ENCODE peak calls at places on chromosomes 5 and 9, in six cellular contexts. J, W, D, T, B and R are unnamed samples.

GRCh38 chr5:34977934-34978616 is 48.7 kb downstream of the DNAJC21 start:
- DNase-seq in J (no peak), W (no peak), D (no peak), T (no peak), B (no peak), R (no peak)

GRCh38 chr9:103407260-103407659 is 412.1 kb downstream of the CYLC2 start:
- DNase-seq in J (no peak), W (no peak), D (no peak), T (no peak), B (no peak), R (no peak)

GRCh38 chr5:67182406-67182805 is 14.2 kb downstream of the CD180 start:
- DNase-seq in J (peak), W (no peak), D (no peak), T (peak), B (no peak), R (peak)

GRCh38 chr9:17731308-17731707 is 152.4 kb downstream of the SH3GL2 start:
- DNase-seq in J (no peak), W (no peak), D (no peak), T (no peak), B (no peak), R (no peak)

GRCh38 chr5:127802477-127802865 is 99.3 kb downstream of the CCDC192 start:
- DNase-seq in J (no peak), W (no peak), D (no peak), T (no peak), B (no peak), R (no peak)

GRCh38 chr9:16712800-16713199 is 157.7 kb downstream of the BNC2 start:
- DNase-seq in J (no peak), W (no peak), D (no peak), T (no peak), B (no peak), R (no peak)

GRCh38 chr5:107743357-107744000 is 72.7 kb upstream of the EFNA5 start:
- DNase-seq in J (peak), W (no peak), D (no peak), T (peak), B (no peak), R (no peak)

GRCh38 chr9:109776391-109776790 is 3.6 kb upstream of the PALM2AKAP2 start:
- DNase-seq in J (peak), W (no peak), D (no peak), T (no peak), B (no peak), R (no peak)

GRCh38 chr9:2424564-2425153 is 196.9 kb upstream of the VLDLR start:
- DNase-seq in J (peak), W (no peak), D (no peak), T (no peak), B (no peak), R (no peak)

GRCh38 chr5:127938746-127939145 is 144.8 kb upstream of the SLC12A2 start:
- DNase-seq in J (no peak), W (no peak), D (no peak), T (no peak), B (no peak), R (no peak)

GRCh38 chr9:37491939-37492338 is 6.2 kb downstream of the POLR1E start:
- DNase-seq in J (no peak), W (no peak), D (no peak), T (no peak), B (no peak), R (no peak)

GRCh38 chr9:25935188-25935587 is 256.9 kb upstream of the TUSC1 start:
- DNase-seq in J (no peak), W (no peak), D (no peak), T (no peak), B (no peak), R (no peak)

GRCh38 chr9:88523056-88523455 is 11.9 kb upstream of the NXNL2 start:
- DNase-seq in J (peak), W (no peak), D (no peak), T (no peak), B (no peak), R (no peak)

GRCh38 chr5:93192683-93193082 is 388.3 kb downstream of the NR2F1-AS1 start:
- DNase-seq in J (no peak), W (no peak), D (no peak), T (no peak), B (no peak), R (no peak)

GRCh38 chr9:93119953-93120845 is 13.9 kb downstream of the NINJ1 start:
- DNase-seq in J (peak), W (peak), D (no peak), T (peak), B (no peak), R (no peak)

GRCh38 chr9:14343948-14344547 is 30.1 kb upstream of the NFIB start:
- DNase-seq in J (no peak), W (no peak), D (no peak), T (no peak), B (no peak), R (no peak)